ENCODE peak calls at places on chromosome 17, in six cellular contexts. P is RWPE1; M is stimulated activated CD4-positive, alpha-beta T cell treated with anti-CD3 and anti-CD28 coated beads, Interleukin-15, amount 100 ng/mL, for 1 hour; R is mesendoderm; D is iris pigment epithelial cell; V is activated T-helper 1 cell treated with anti-CD3 and anti-CD28 coated beads, Interleukin-2, amount 50 U/mL, for 16 hours. C is an unnamed sample.
A peak's percentile ranks its signal among the peaks of the same experiment; 100 is the strongest.

GRCh38 chr17:978110-979093 is 1.2 kb downstream of the NXN start:
- DNase-seq in R (peak; percentile 48), V (no peak), M (no peak), P (no peak), D (peak; percentile 36), C (peak; percentile 77)

GRCh38 chr17:48954300-48954755 is 9.7 kb upstream of the SNF8 start:
- DNase-seq in M (no peak), V (no peak), R (peak; percentile 78), D (peak; percentile 71), P (no peak), C (peak; percentile 65)

GRCh38 chr17:14744716-14745115 is 443.8 kb downstream of the HS3ST3B1 start:
- DNase-seq in M (no peak), R (no peak), D (peak; percentile 67), V (no peak), P (no peak), C (no peak)

GRCh38 chr17:47999612-48000011 is 28.7 kb downstream of the CDK5RAP3 start:
- DNase-seq in P (peak; percentile 14), M (no peak), V (no peak), R (peak; percentile 49), D (no peak), C (peak; percentile 60)

GRCh38 chr17:72338304-72338703 is 217.5 kb downstream of the SOX9 start:
- DNase-seq in P (no peak), D (no peak), V (no peak), R (no peak), M (no peak), C (no peak)

GRCh38 chr17:58783380-58783779 is 27.7 kb downstream of the PPM1E start:
- DNase-seq in P (peak; percentile 13), R (no peak), M (no peak), V (no peak), D (no peak), C (no peak)

GRCh38 chr17:82031885-82032627 is 578 bp downstream of the RAC3 start:
- DNase-seq in R (peak; percentile 53), P (peak; percentile 53), M (no peak), V (peak; percentile 21), D (no peak), C (no peak)

GRCh38 chr17:8020251-8020650 is 17.8 kb downstream of the GUCY2D start:
- DNase-seq in V (no peak), R (no peak), D (no peak), M (no peak), P (no peak), C (no peak)

GRCh38 chr17:55421179-55421934 is at the start of gene MMD:
- DNase-seq in P (peak; percentile 71), D (peak; percentile 45), M (peak; percentile 3), V (peak; percentile 2), R (no peak), C (no peak)

C was measured in fibroblast of mammary gland.